ENCODE peak calls at places on chromosome 17, in six cellular contexts. D is EL, X is A549, W is activated T-helper 1 cell treated with Interleukin-2 at 50 U/mL for 16 hours, E is HTR-8/SVneo, I is mesendoderm. Q is an unnamed sample.

GRCh38 chr17:73623247-73623646 is 21.0 kb downstream of the SDK2 start:
- DNase-seq in D (no peak), X (no peak), W (no peak), E (no peak), I (no peak), Q (no peak)

GRCh38 chr17:77609553-77610517 is 348.7 kb upstream of the TNRC6C start:
- DNase-seq in D (peak; percentile 13), X (no peak), W (peak; percentile 36), E (no peak), I (no peak), Q (peak; percentile 53)

GRCh38 chr17:29620271-29620670 is 2.4 kb downstream of the CORO6 start:
- DNase-seq in D (peak; percentile 65), X (peak; percentile 57), W (no peak), E (peak; percentile 74), I (peak; percentile 72), Q (no peak)

GRCh38 chr17:21814776-21815175 is 122.5 kb downstream of the KCNJ18 start:
- DNase-seq in D (no peak), X (no peak), W (no peak), E (peak; percentile 2), I (no peak), Q (no peak)

GRCh38 chr17:4782652-4783051 is 3.5 kb downstream of the VMO1 start:
- DNase-seq in D (no peak), X (no peak), W (no peak), E (no peak), I (no peak), Q (no peak)

GRCh38 chr17:29068828-29069227 is 25.9 kb downstream of the PIPOX start:
- DNase-seq in D (no peak), X (no peak), W (no peak), E (no peak), I (no peak), Q (no peak)

GRCh38 chr17:44087319-44087718 is 16.8 kb downstream of the G6PC3 start:
- DNase-seq in D (no peak), X (no peak), W (no peak), E (no peak), I (no peak), Q (no peak)

GRCh38 chr17:14143678-14144077 is 74.4 kb downstream of the COX10 start:
- DNase-seq in D (no peak), X (no peak), W (no peak), E (no peak), I (no peak), Q (no peak)

GRCh38 chr17:68290268-68290954 is 516 bp downstream of the SLC16A6 start:
- DNase-seq in D (peak; percentile 18), X (no peak), W (peak; percentile 40), E (no peak), I (peak; percentile 48), Q (peak; percentile 69)

GRCh38 chr17:48068491-48068961 is 20.4 kb downstream of the NFE2L1 start:
- DNase-seq in D (peak; percentile 74), X (peak; percentile 65), W (no peak), E (no peak), I (peak; percentile 70), Q (no peak)

GRCh38 chr17:1289695-1290094 is 10.2 kb downstream of the TRARG1 start:
- DNase-seq in D (no peak), X (no peak), W (no peak), E (no peak), I (no peak), Q (no peak)

GRCh38 chr17:41367426-41368075 is 2.1 kb downstream of the KRT33B start:
- DNase-seq in D (peak; percentile 93), X (no peak), W (no peak), E (peak; percentile 76), I (peak; percentile 60), Q (no peak)

GRCh38 chr17:31726980-31727427 is 132.0 kb downstream of the COPRS start:
- DNase-seq in D (peak; percentile 39), X (no peak), W (no peak), E (peak; percentile 46), I (no peak), Q (no peak)

GRCh38 chr17:81179220-81179619 is 13.2 kb upstream of the AATK start:
- DNase-seq in D (no peak), X (no peak), W (no peak), E (no peak), I (no peak), Q (no peak)

GRCh38 chr17:55442953-55443683 is 21.5 kb upstream of the MMD start:
- DNase-seq in D (no peak), X (no peak), W (no peak), E (no peak), I (no peak), Q (no peak)

GRCh38 chr17:64057701-64058263 is 37.3 kb upstream of the ICAM2 start:
- DNase-seq in D (no peak), X (peak; percentile 26), W (no peak), E (no peak), I (no peak), Q (no peak)

GRCh38 chr17:49741009-49741691 is 22.8 kb downstream of the FAM117A start:
- DNase-seq in D (no peak), X (no peak), W (no peak), E (no peak), I (no peak), Q (no peak)

GRCh38 chr17:7923290-7923628 is 6.4 kb downstream of the KCNAB3 start:
- DNase-seq in D (no peak), X (no peak), W (no peak), E (no peak), I (no peak), Q (no peak)

GRCh38 chr17:64259922-64260321 is 3.1 kb downstream of the TEX2 start:
- DNase-seq in D (peak; percentile 72), X (no peak), W (no peak), E (no peak), I (no peak), Q (no peak)

GRCh38 chr17:28563475-28563874 is 7.8 kb downstream of the PIGS start:
- DNase-seq in D (peak; percentile 90), X (peak; percentile 60), W (no peak), E (peak; percentile 66), I (peak; percentile 65), Q (no peak)

GRCh38 chr17:82244413-82245140 is 15.7 kb downstream of the SLC16A3 start:
- DNase-seq in D (no peak), X (peak; percentile 69), W (no peak), E (no peak), I (no peak), Q (no peak)

GRCh38 chr17:81929253-81930141 is 2.0 kb upstream of the MAFG start:
- DNase-seq in D (no peak), X (no peak), W (no peak), E (no peak), I (no peak), Q (no peak)

GRCh38 chr17:62664336-62665120 is 37.1 kb downstream of the MRC2 start:
- DNase-seq in D (no peak), X (no peak), W (no peak), E (no peak), I (no peak), Q (no peak)

GRCh38 chr17:67520282-67520906 is 143.3 kb downstream of the PITPNC1 start:
- DNase-seq in D (no peak), X (no peak), W (no peak), E (no peak), I (no peak), Q (no peak)

GRCh38 chr17:75365009-75365930 is 40.2 kb downstream of the GRB2 start:
- DNase-seq in D (no peak), X (no peak), W (no peak), E (no peak), I (no peak), Q (no peak)